ENCODE peak calls at places on chromosomes 11 and 22, in six cellular contexts. One of them, this sample, is unnamed.

GRCh38 chr22:23215294-23216204 is 35.2 kb downstream of the BCR start:
- DNase-seq in esophagus muscularis mucosa: no peak
- DNase-seq in dorsolateral prefrontal cortex: no peak
- DNase-seq in cardiac fibroblast: peak
- DNase-seq in AG10803: peak
- DNase-seq in AG09319: no peak
- DNase-seq in this sample: peak

GRCh38 chr22:42700901-42701300 is 19.8 kb downstream of the A4GALT start:
- DNase-seq in AG10803: no peak
- DNase-seq in dorsolateral prefrontal cortex: no peak
- DNase-seq in AG09319: no peak
- DNase-seq in esophagus muscularis mucosa: no peak
- DNase-seq in cardiac fibroblast: no peak
- DNase-seq in this sample: no peak

GRCh38 chr11:12164061-12165014 is 53.9 kb downstream of the MICAL2 start:
- DNase-seq in AG10803: peak
- DNase-seq in cardiac fibroblast: peak
- DNase-seq in esophagus muscularis mucosa: no peak
- DNase-seq in dorsolateral prefrontal cortex: no peak
- DNase-seq in AG09319: no peak
- DNase-seq in this sample: peak

GRCh38 chr11:69320756-69321741 is 27.1 kb downstream of the MYEOV start:
- DNase-seq in AG10803: peak
- DNase-seq in dorsolateral prefrontal cortex: no peak
- DNase-seq in esophagus muscularis mucosa: no peak
- DNase-seq in AG09319: no peak
- DNase-seq in cardiac fibroblast: no peak
- DNase-seq in this sample: no peak

GRCh38 chr22:17903564-17904295 is 120.6 kb downstream of the MICAL3 start:
- DNase-seq in esophagus muscularis mucosa: no peak
- DNase-seq in dorsolateral prefrontal cortex: peak
- DNase-seq in AG09319: no peak
- DNase-seq in AG10803: no peak
- DNase-seq in cardiac fibroblast: no peak
- DNase-seq in this sample: no peak

GRCh38 chr11:64887234-64887756 is 8.9 kb upstream of the EHD1 start:
- DNase-seq in esophagus muscularis mucosa: no peak
- DNase-seq in AG09319: no peak
- DNase-seq in AG10803: no peak
- DNase-seq in dorsolateral prefrontal cortex: no peak
- DNase-seq in cardiac fibroblast: no peak
- DNase-seq in this sample: no peak

GRCh38 chr11:82996966-82997606 is 74.6 kb downstream of the RAB30 start:
- DNase-seq in cardiac fibroblast: no peak
- DNase-seq in AG09319: no peak
- DNase-seq in dorsolateral prefrontal cortex: peak
- DNase-seq in AG10803: no peak
- DNase-seq in esophagus muscularis mucosa: no peak
- DNase-seq in this sample: no peak

GRCh38 chr22:17339095-17339693 is 30.1 kb upstream of the CECR2 start:
- DNase-seq in AG10803: no peak
- DNase-seq in esophagus muscularis mucosa: no peak
- DNase-seq in dorsolateral prefrontal cortex: no peak
- DNase-seq in AG09319: no peak
- DNase-seq in cardiac fibroblast: peak
- DNase-seq in this sample: peak

GRCh38 chr22:43066844-43067385 is 22.3 kb downstream of the TTLL1 start:
- DNase-seq in esophagus muscularis mucosa: no peak
- DNase-seq in cardiac fibroblast: no peak
- DNase-seq in dorsolateral prefrontal cortex: no peak
- DNase-seq in AG09319: no peak
- DNase-seq in AG10803: peak
- DNase-seq in this sample: peak

GRCh38 chr11:111801135-111801534 is 34.9 kb upstream of the PPP2R1B start:
- DNase-seq in esophagus muscularis mucosa: no peak
- DNase-seq in cardiac fibroblast: no peak
- DNase-seq in AG09319: no peak
- DNase-seq in dorsolateral prefrontal cortex: no peak
- DNase-seq in AG10803: no peak
- DNase-seq in this sample: no peak

GRCh38 chr11:1908579-1908978 is 10.9 kb upstream of the TNNT3 start:
- DNase-seq in dorsolateral prefrontal cortex: no peak
- DNase-seq in AG10803: no peak
- DNase-seq in esophagus muscularis mucosa: no peak
- DNase-seq in cardiac fibroblast: peak
- DNase-seq in AG09319: no peak
- DNase-seq in this sample: peak

GRCh38 chr11:12806113-12806512 is 131.9 kb downstream of the TEAD1 start:
- DNase-seq in dorsolateral prefrontal cortex: no peak
- DNase-seq in esophagus muscularis mucosa: no peak
- DNase-seq in AG10803: no peak
- DNase-seq in AG09319: no peak
- DNase-seq in cardiac fibroblast: no peak
- DNase-seq in this sample: peak

GRCh38 chr11:96090711-96091110 is 166.8 kb upstream of the MTMR2 start:
- DNase-seq in cardiac fibroblast: peak
- DNase-seq in dorsolateral prefrontal cortex: no peak
- DNase-seq in AG09319: no peak
- DNase-seq in esophagus muscularis mucosa: no peak
- DNase-seq in AG10803: peak
- DNase-seq in this sample: peak

GRCh38 chr22:22425366-22425765 is 83.2 kb downstream of the ZNF280B start:
- DNase-seq in dorsolateral prefrontal cortex: no peak
- DNase-seq in cardiac fibroblast: no peak
- DNase-seq in AG09319: no peak
- DNase-seq in AG10803: no peak
- DNase-seq in esophagus muscularis mucosa: no peak
- DNase-seq in this sample: no peak

GRCh38 chr11:132839226-132839625 is 693.1 kb downstream of the OPCML start:
- DNase-seq in esophagus muscularis mucosa: no peak
- DNase-seq in dorsolateral prefrontal cortex: no peak
- DNase-seq in cardiac fibroblast: no peak
- DNase-seq in AG10803: no peak
- DNase-seq in AG09319: no peak
- DNase-seq in this sample: no peak

GRCh38 chr11:86940122-86940777 is 14.9 kb downstream of the FZD4 start:
- DNase-seq in AG09319: no peak
- DNase-seq in dorsolateral prefrontal cortex: no peak
- DNase-seq in esophagus muscularis mucosa: no peak
- DNase-seq in cardiac fibroblast: peak
- DNase-seq in AG10803: peak
- DNase-seq in this sample: peak

GRCh38 chr11:8080674-8081590 is at the start of gene TUB:
- DNase-seq in AG09319: no peak
- DNase-seq in cardiac fibroblast: peak
- DNase-seq in dorsolateral prefrontal cortex: peak
- DNase-seq in esophagus muscularis mucosa: no peak
- DNase-seq in AG10803: peak
- DNase-seq in this sample: no peak

GRCh38 chr11:45926001-45926401 is 3.5 kb downstream of the LARGE2 start:
- DNase-seq in AG09319: no peak
- DNase-seq in esophagus muscularis mucosa: no peak
- DNase-seq in cardiac fibroblast: no peak
- DNase-seq in AG10803: no peak
- DNase-seq in dorsolateral prefrontal cortex: no peak
- DNase-seq in this sample: no peak

GRCh38 chr11:298406-299065 is 790 bp downstream of the IFITM5 start:
- DNase-seq in dorsolateral prefrontal cortex: no peak
- DNase-seq in AG09319: no peak
- DNase-seq in cardiac fibroblast: no peak
- DNase-seq in AG10803: no peak
- DNase-seq in esophagus muscularis mucosa: no peak
- DNase-seq in this sample: no peak

GRCh38 chr22:38401336-38402084 is 53.5 kb downstream of the KCNJ4 start:
- DNase-seq in AG10803: no peak
- DNase-seq in cardiac fibroblast: no peak
- DNase-seq in esophagus muscularis mucosa: no peak
- DNase-seq in AG09319: no peak
- DNase-seq in dorsolateral prefrontal cortex: no peak
- DNase-seq in this sample: no peak

GRCh38 chr11:46120361-46120710 is 918 bp downstream of the PHF21A start:
- DNase-seq in esophagus muscularis mucosa: no peak
- DNase-seq in AG09319: no peak
- DNase-seq in cardiac fibroblast: no peak
- DNase-seq in AG10803: no peak
- DNase-seq in dorsolateral prefrontal cortex: no peak
- DNase-seq in this sample: no peak

GRCh38 chr11:9753031-9753430 is 89.2 kb downstream of the SWAP70 start:
- DNase-seq in cardiac fibroblast: peak
- DNase-seq in dorsolateral prefrontal cortex: no peak
- DNase-seq in esophagus muscularis mucosa: no peak
- DNase-seq in AG09319: no peak
- DNase-seq in AG10803: peak
- DNase-seq in this sample: peak

GRCh38 chr11:78657441-78657840 is 82.8 kb upstream of the NARS2 start:
- DNase-seq in esophagus muscularis mucosa: no peak
- DNase-seq in AG10803: no peak
- DNase-seq in AG09319: no peak
- DNase-seq in cardiac fibroblast: no peak
- DNase-seq in dorsolateral prefrontal cortex: no peak
- DNase-seq in this sample: no peak

GRCh38 chr11:124897681-124898680 is at the start of gene ROBO4:
- DNase-seq in esophagus muscularis mucosa: no peak
- DNase-seq in AG09319: peak
- DNase-seq in cardiac fibroblast: peak
- DNase-seq in AG10803: peak
- DNase-seq in dorsolateral prefrontal cortex: no peak
- DNase-seq in this sample: peak

GRCh38 chr22:41893591-41894375 is 21.1 kb downstream of the SHISA8 start:
- DNase-seq in esophagus muscularis mucosa: no peak
- DNase-seq in AG10803: no peak
- DNase-seq in cardiac fibroblast: no peak
- DNase-seq in AG09319: no peak
- DNase-seq in dorsolateral prefrontal cortex: no peak
- DNase-seq in this sample: no peak

GRCh38 chr22:27749597-27750225 is 51.8 kb downstream of the MN1 start:
- DNase-seq in AG10803: peak
- DNase-seq in AG09319: no peak
- DNase-seq in cardiac fibroblast: peak
- DNase-seq in esophagus muscularis mucosa: no peak
- DNase-seq in dorsolateral prefrontal cortex: no peak
- DNase-seq in this sample: peak

GRCh38 chr22:17774206-17774927 is at the start of gene BID:
- DNase-seq in dorsolateral prefrontal cortex: no peak
- DNase-seq in AG09319: no peak
- DNase-seq in AG10803: no peak
- DNase-seq in esophagus muscularis mucosa: no peak
- DNase-seq in cardiac fibroblast: no peak
- DNase-seq in this sample: no peak

GRCh38 chr11:14642873-14643696 is 519 bp upstream of the PDE3B start:
- DNase-seq in dorsolateral prefrontal cortex: no peak
- DNase-seq in AG09319: no peak
- DNase-seq in cardiac fibroblast: no peak
- DNase-seq in esophagus muscularis mucosa: no peak
- DNase-seq in AG10803: no peak
- DNase-seq in this sample: no peak

GRCh38 chr11:12192796-12193514 is 82.6 kb downstream of the MICAL2 start:
- DNase-seq in esophagus muscularis mucosa: no peak
- DNase-seq in cardiac fibroblast: no peak
- DNase-seq in AG10803: no peak
- DNase-seq in dorsolateral prefrontal cortex: no peak
- DNase-seq in AG09319: no peak
- DNase-seq in this sample: no peak

GRCh38 chr11:105269862-105270261 is 130.3 kb upstream of the CARD18 start:
- DNase-seq in dorsolateral prefrontal cortex: no peak
- DNase-seq in esophagus muscularis mucosa: no peak
- DNase-seq in AG10803: no peak
- DNase-seq in cardiac fibroblast: no peak
- DNase-seq in AG09319: no peak
- DNase-seq in this sample: no peak

GRCh38 chr11:18754308-18754707 is 28.3 kb upstream of the IGSF22 start:
- DNase-seq in cardiac fibroblast: no peak
- DNase-seq in AG10803: no peak
- DNase-seq in AG09319: no peak
- DNase-seq in esophagus muscularis mucosa: no peak
- DNase-seq in dorsolateral prefrontal cortex: no peak
- DNase-seq in this sample: peak

GRCh38 chr11:47938791-47939560 is 41.4 kb upstream of the PTPRJ start:
- DNase-seq in AG09319: no peak
- DNase-seq in AG10803: no peak
- DNase-seq in esophagus muscularis mucosa: no peak
- DNase-seq in cardiac fibroblast: no peak
- DNase-seq in dorsolateral prefrontal cortex: no peak
- DNase-seq in this sample: no peak

GRCh38 chr11:47944555-47945128 is 35.7 kb upstream of the PTPRJ start:
- DNase-seq in AG10803: no peak
- DNase-seq in esophagus muscularis mucosa: no peak
- DNase-seq in dorsolateral prefrontal cortex: no peak
- DNase-seq in cardiac fibroblast: no peak
- DNase-seq in AG09319: no peak
- DNase-seq in this sample: no peak

GRCh38 chr11:47943721-47944554 is 36.4 kb upstream of the PTPRJ start:
- DNase-seq in dorsolateral prefrontal cortex: no peak
- DNase-seq in esophagus muscularis mucosa: no peak
- DNase-seq in AG09319: no peak
- DNase-seq in AG10803: no peak
- DNase-seq in cardiac fibroblast: no peak
- DNase-seq in this sample: no peak

GRCh38 chr11:47946682-47947575 is 33.4 kb upstream of the PTPRJ start:
- DNase-seq in AG10803: peak
- DNase-seq in dorsolateral prefrontal cortex: peak
- DNase-seq in AG09319: peak
- DNase-seq in esophagus muscularis mucosa: peak
- DNase-seq in cardiac fibroblast: peak
- DNase-seq in this sample: peak

GRCh38 chr11:47941907-47942558 is 38.3 kb upstream of the PTPRJ start:
- DNase-seq in esophagus muscularis mucosa: no peak
- DNase-seq in cardiac fibroblast: no peak
- DNase-seq in dorsolateral prefrontal cortex: no peak
- DNase-seq in AG09319: no peak
- DNase-seq in AG10803: no peak
- DNase-seq in this sample: no peak
- TF ChIP-seq CTCF in esophagus muscularis mucosa: no peak
- TF ChIP-seq CTCF in cardiac fibroblast: no peak
- TF ChIP-seq CTCF in dorsolateral prefrontal cortex: no peak
- TF ChIP-seq CTCF in AG09319: no peak
- TF ChIP-seq CTCF in AG10803: no peak
- TF ChIP-seq CTCF in this sample: no peak

GRCh38 chr11:90286640-90287039 is 63.8 kb upstream of the CHORDC1 start:
- DNase-seq in cardiac fibroblast: no peak
- DNase-seq in dorsolateral prefrontal cortex: no peak
- DNase-seq in esophagus muscularis mucosa: no peak
- DNase-seq in AG10803: no peak
- DNase-seq in AG09319: no peak
- DNase-seq in this sample: no peak
- TF ChIP-seq CTCF in cardiac fibroblast: no peak
- TF ChIP-seq CTCF in dorsolateral prefrontal cortex: no peak
- TF ChIP-seq CTCF in esophagus muscularis mucosa: no peak
- TF ChIP-seq CTCF in AG10803: no peak
- TF ChIP-seq CTCF in AG09319: no peak
- TF ChIP-seq CTCF in this sample: no peak

GRCh38 chr11:70755410-70756158 is 357.3 kb downstream of the CTTN start:
- DNase-seq in dorsolateral prefrontal cortex: peak
- DNase-seq in esophagus muscularis mucosa: no peak
- DNase-seq in AG10803: peak
- DNase-seq in cardiac fibroblast: peak
- DNase-seq in AG09319: peak
- DNase-seq in this sample: peak
- TF ChIP-seq CTCF in dorsolateral prefrontal cortex: peak
- TF ChIP-seq CTCF in esophagus muscularis mucosa: peak
- TF ChIP-seq CTCF in AG10803: peak
- TF ChIP-seq CTCF in cardiac fibroblast: peak
- TF ChIP-seq CTCF in AG09319: peak
- TF ChIP-seq CTCF in this sample: peak

GRCh38 chr11:43931717-43932039 is 10.8 kb upstream of the C11orf96 start:
- DNase-seq in dorsolateral prefrontal cortex: no peak
- DNase-seq in esophagus muscularis mucosa: no peak
- DNase-seq in cardiac fibroblast: no peak
- DNase-seq in AG10803: no peak
- DNase-seq in AG09319: no peak
- DNase-seq in this sample: no peak
- TF ChIP-seq CTCF in dorsolateral prefrontal cortex: no peak
- TF ChIP-seq CTCF in esophagus muscularis mucosa: no peak
- TF ChIP-seq CTCF in cardiac fibroblast: no peak
- TF ChIP-seq CTCF in AG10803: peak
- TF ChIP-seq CTCF in AG09319: peak
- TF ChIP-seq CTCF in this sample: no peak